ENCODE peak calls at places on chromosomes 6 and 20, in ten cellular contexts. I is EL, Q is HTR-8/SVneo, M is GM03348, G is heart right ventricle, F is SK-N-DZ, H is AML-193, D is GM20000, Y is germinal center, V is hepatocyte. U is an unnamed sample.

GRCh38 chr6:27604986-27605385 is 132.1 kb upstream of the ZNF184 start:
- DNase-seq in G (no peak), D (peak), V (peak), Q (no peak), M (peak), H (no peak), I (peak), Y (no peak), F (no peak), U (no peak)

GRCh38 chr6:158031445-158032353 is 50.0 kb downstream of the SYNJ2 start:
- DNase-seq in G (peak), Q (peak), D (no peak), M (peak), H (no peak), V (peak), I (peak), F (no peak), Y (no peak), U (no peak)

GRCh38 chr6:89734526-89734925 is 85.1 kb downstream of the MDN1 start:
- DNase-seq in F (no peak), Y (no peak), I (no peak), Q (no peak), V (no peak), H (no peak), M (no peak), D (no peak), G (no peak), U (no peak)

GRCh38 chr6:156080371-156080770 is 624.7 kb upstream of the NOX3 start:
- DNase-seq in D (no peak), V (no peak), I (peak), F (no peak), Y (no peak), G (no peak), H (no peak), M (no peak), Q (no peak), U (no peak)

GRCh38 chr20:41204304-41205265 is 67.2 kb downstream of the PLCG1 start:
- DNase-seq in M (no peak), Q (no peak), V (no peak), G (no peak), H (no peak), D (no peak), I (no peak), Y (no peak), F (no peak), U (no peak)

GRCh38 chr6:132489376-132489775 is 23.5 kb downstream of the STX7 start:
- DNase-seq in Y (no peak), H (no peak), V (no peak), F (no peak), D (no peak), M (no peak), Q (no peak), I (no peak), G (no peak), U (no peak)

GRCh38 chr6:12941422-12941821 is 224.9 kb downstream of the PHACTR1 start:
- DNase-seq in I (peak), H (no peak), D (no peak), V (no peak), G (no peak), M (peak), Q (no peak), Y (no peak), F (no peak), U (no peak)

GRCh38 chr6:12012231-12012565 is at the start of gene HIVEP1:
- DNase-seq in I (no peak), Q (no peak), F (peak), V (peak), D (peak), Y (peak), M (no peak), G (no peak), H (peak), U (no peak)

GRCh38 chr20:57408536-57409233 is 17.5 kb downstream of the RBM38 start:
- DNase-seq in G (no peak), Y (no peak), H (no peak), D (no peak), V (no peak), I (no peak), Q (no peak), F (no peak), M (no peak), U (peak)